ENCODE peak calls at places on chromosomes 1 and 21, in ten cellular contexts. One of them, this sample, is unnamed.

GRCh38 chr1:43924516-43924915 is 9.1 kb upstream of the ARTN start:
- DNase-seq in type B pancreatic cell: no peak
- DNase-seq in GM06990: no peak
- DNase-seq in thoracic aorta: no peak
- DNase-seq in brain microvascular endothelial cell: no peak
- DNase-seq in OCI-LY7: no peak
- DNase-seq in cardiac fibroblast: no peak
- DNase-seq in colonic mucosa: no peak
- DNase-seq in fibroblast of the aortic adventitia: no peak
- DNase-seq in thyroid gland: no peak
- DNase-seq in this sample: no peak

GRCh38 chr1:3727042-3727824 is 25.0 kb upstream of the CCDC27 start:
- DNase-seq in type B pancreatic cell: no peak
- DNase-seq in GM06990: no peak
- DNase-seq in thoracic aorta: no peak
- DNase-seq in brain microvascular endothelial cell: no peak
- DNase-seq in OCI-LY7: peak
- DNase-seq in cardiac fibroblast: peak
- DNase-seq in colonic mucosa: no peak
- DNase-seq in fibroblast of the aortic adventitia: no peak
- DNase-seq in thyroid gland: peak
- DNase-seq in this sample: peak

GRCh38 chr21:42918291-42918690 is 7.1 kb downstream of the ERVH48-1 start:
- DNase-seq in type B pancreatic cell: no peak
- DNase-seq in GM06990: no peak
- DNase-seq in thoracic aorta: no peak
- DNase-seq in brain microvascular endothelial cell: no peak
- DNase-seq in OCI-LY7: no peak
- DNase-seq in cardiac fibroblast: no peak
- DNase-seq in colonic mucosa: no peak
- DNase-seq in fibroblast of the aortic adventitia: no peak
- DNase-seq in thyroid gland: no peak
- DNase-seq in this sample: no peak

GRCh38 chr1:215878843-215879242 is 311.7 kb downstream of the KCTD3 start:
- DNase-seq in type B pancreatic cell: no peak
- DNase-seq in GM06990: peak
- DNase-seq in thoracic aorta: no peak
- DNase-seq in brain microvascular endothelial cell: no peak
- DNase-seq in OCI-LY7: no peak
- DNase-seq in cardiac fibroblast: no peak
- DNase-seq in colonic mucosa: no peak
- DNase-seq in fibroblast of the aortic adventitia: no peak
- DNase-seq in thyroid gland: no peak
- DNase-seq in this sample: peak

GRCh38 chr1:46394108-46394871 is at the start of gene FAAH:
- DNase-seq in type B pancreatic cell: peak
- DNase-seq in GM06990: no peak
- DNase-seq in thoracic aorta: no peak
- DNase-seq in brain microvascular endothelial cell: no peak
- DNase-seq in OCI-LY7: peak
- DNase-seq in cardiac fibroblast: peak
- DNase-seq in colonic mucosa: peak
- DNase-seq in fibroblast of the aortic adventitia: no peak
- DNase-seq in thyroid gland: peak
- DNase-seq in this sample: peak

GRCh38 chr1:2115008-2115921 is 65.1 kb downstream of the PRKCZ start:
- DNase-seq in type B pancreatic cell: no peak
- DNase-seq in GM06990: no peak
- DNase-seq in thoracic aorta: no peak
- DNase-seq in brain microvascular endothelial cell: no peak
- DNase-seq in OCI-LY7: no peak
- DNase-seq in cardiac fibroblast: no peak
- DNase-seq in colonic mucosa: no peak
- DNase-seq in fibroblast of the aortic adventitia: no peak
- DNase-seq in thyroid gland: no peak
- DNase-seq in this sample: no peak

GRCh38 chr1:66372522-66373071 is 161.4 kb upstream of the SGIP1 start:
- DNase-seq in type B pancreatic cell: no peak
- DNase-seq in GM06990: no peak
- DNase-seq in thoracic aorta: no peak
- DNase-seq in brain microvascular endothelial cell: no peak
- DNase-seq in OCI-LY7: peak
- DNase-seq in cardiac fibroblast: no peak
- DNase-seq in colonic mucosa: no peak
- DNase-seq in fibroblast of the aortic adventitia: no peak
- DNase-seq in thyroid gland: no peak
- DNase-seq in this sample: no peak

GRCh38 chr1:65066766-65067490 is 81.1 kb upstream of the AK4 start:
- DNase-seq in type B pancreatic cell: peak
- DNase-seq in GM06990: peak
- DNase-seq in thoracic aorta: peak
- DNase-seq in brain microvascular endothelial cell: peak
- DNase-seq in OCI-LY7: peak
- DNase-seq in cardiac fibroblast: peak
- DNase-seq in colonic mucosa: peak
- DNase-seq in fibroblast of the aortic adventitia: peak
- DNase-seq in thyroid gland: peak
- DNase-seq in this sample: peak

GRCh38 chr1:31548518-31548898 is 27.8 kb upstream of the TINAGL1 start:
- DNase-seq in type B pancreatic cell: no peak
- DNase-seq in GM06990: no peak
- DNase-seq in thoracic aorta: no peak
- DNase-seq in brain microvascular endothelial cell: no peak
- DNase-seq in OCI-LY7: no peak
- DNase-seq in cardiac fibroblast: no peak
- DNase-seq in colonic mucosa: no peak
- DNase-seq in fibroblast of the aortic adventitia: no peak
- DNase-seq in thyroid gland: no peak
- DNase-seq in this sample: no peak

GRCh38 chr1:23421752-23422312 is 2.7 kb downstream of the TCEA3 start:
- DNase-seq in type B pancreatic cell: no peak
- DNase-seq in GM06990: no peak
- DNase-seq in thoracic aorta: no peak
- DNase-seq in brain microvascular endothelial cell: peak
- DNase-seq in OCI-LY7: no peak
- DNase-seq in cardiac fibroblast: peak
- DNase-seq in colonic mucosa: peak
- DNase-seq in fibroblast of the aortic adventitia: peak
- DNase-seq in thyroid gland: no peak
- DNase-seq in this sample: no peak

GRCh38 chr1:55378582-55378981 is 163.4 kb upstream of the USP24 start:
- DNase-seq in type B pancreatic cell: no peak
- DNase-seq in GM06990: no peak
- DNase-seq in thoracic aorta: no peak
- DNase-seq in brain microvascular endothelial cell: peak
- DNase-seq in OCI-LY7: peak
- DNase-seq in cardiac fibroblast: peak
- DNase-seq in colonic mucosa: no peak
- DNase-seq in fibroblast of the aortic adventitia: peak
- DNase-seq in thyroid gland: peak
- DNase-seq in this sample: peak

GRCh38 chr1:54053745-54054437 is 483 bp downstream of the TCEANC2 start:
- DNase-seq in type B pancreatic cell: no peak
- DNase-seq in GM06990: no peak
- DNase-seq in thoracic aorta: no peak
- DNase-seq in brain microvascular endothelial cell: no peak
- DNase-seq in OCI-LY7: no peak
- DNase-seq in cardiac fibroblast: peak
- DNase-seq in colonic mucosa: no peak
- DNase-seq in fibroblast of the aortic adventitia: peak
- DNase-seq in thyroid gland: no peak
- DNase-seq in this sample: no peak

GRCh38 chr1:1116701-1117468 is 996 bp upstream of the C1orf159 start:
- DNase-seq in type B pancreatic cell: no peak
- DNase-seq in GM06990: no peak
- DNase-seq in thoracic aorta: no peak
- DNase-seq in brain microvascular endothelial cell: no peak
- DNase-seq in OCI-LY7: no peak
- DNase-seq in cardiac fibroblast: no peak
- DNase-seq in colonic mucosa: peak
- DNase-seq in fibroblast of the aortic adventitia: no peak
- DNase-seq in thyroid gland: no peak
- DNase-seq in this sample: no peak

GRCh38 chr1:52633291-52633754 is 355 bp downstream of the SHISAL2A start:
- DNase-seq in type B pancreatic cell: no peak
- DNase-seq in GM06990: peak
- DNase-seq in thoracic aorta: no peak
- DNase-seq in brain microvascular endothelial cell: no peak
- DNase-seq in OCI-LY7: no peak
- DNase-seq in cardiac fibroblast: no peak
- DNase-seq in colonic mucosa: no peak
- DNase-seq in fibroblast of the aortic adventitia: no peak
- DNase-seq in thyroid gland: no peak
- DNase-seq in this sample: peak

GRCh38 chr1:98030483-98030882 is 109.6 kb upstream of the DPYD start:
- DNase-seq in type B pancreatic cell: no peak
- DNase-seq in GM06990: no peak
- DNase-seq in thoracic aorta: no peak
- DNase-seq in brain microvascular endothelial cell: no peak
- DNase-seq in OCI-LY7: no peak
- DNase-seq in cardiac fibroblast: no peak
- DNase-seq in colonic mucosa: no peak
- DNase-seq in fibroblast of the aortic adventitia: peak
- DNase-seq in thyroid gland: no peak
- DNase-seq in this sample: no peak

GRCh38 chr1:213934642-213935041 is 53.1 kb upstream of the PROX1 start:
- DNase-seq in type B pancreatic cell: no peak
- DNase-seq in GM06990: no peak
- DNase-seq in thoracic aorta: no peak
- DNase-seq in brain microvascular endothelial cell: no peak
- DNase-seq in OCI-LY7: no peak
- DNase-seq in cardiac fibroblast: peak
- DNase-seq in colonic mucosa: no peak
- DNase-seq in fibroblast of the aortic adventitia: peak
- DNase-seq in thyroid gland: peak
- DNase-seq in this sample: no peak

GRCh38 chr1:27436204-27437159 is 44.1 kb downstream of the GPR3 start:
- DNase-seq in type B pancreatic cell: no peak
- DNase-seq in GM06990: no peak
- DNase-seq in thoracic aorta: no peak
- DNase-seq in brain microvascular endothelial cell: peak
- DNase-seq in OCI-LY7: peak
- DNase-seq in cardiac fibroblast: peak
- DNase-seq in colonic mucosa: peak
- DNase-seq in fibroblast of the aortic adventitia: peak
- DNase-seq in thyroid gland: no peak
- DNase-seq in this sample: no peak

GRCh38 chr1:218259800-218260199 is 25.3 kb upstream of the RRP15 start:
- DNase-seq in type B pancreatic cell: no peak
- DNase-seq in GM06990: no peak
- DNase-seq in thoracic aorta: no peak
- DNase-seq in brain microvascular endothelial cell: no peak
- DNase-seq in OCI-LY7: peak
- DNase-seq in cardiac fibroblast: no peak
- DNase-seq in colonic mucosa: no peak
- DNase-seq in fibroblast of the aortic adventitia: no peak
- DNase-seq in thyroid gland: no peak
- DNase-seq in this sample: no peak
- TF ChIP-seq CTCF in type B pancreatic cell: peak
- TF ChIP-seq CTCF in GM06990: peak
- TF ChIP-seq CTCF in thoracic aorta: no peak
- TF ChIP-seq CTCF in brain microvascular endothelial cell: peak
- TF ChIP-seq CTCF in OCI-LY7: peak
- TF ChIP-seq CTCF in cardiac fibroblast: peak
- TF ChIP-seq CTCF in colonic mucosa: no peak
- TF ChIP-seq CTCF in fibroblast of the aortic adventitia: no peak
- TF ChIP-seq CTCF in thyroid gland: no peak
- TF ChIP-seq CTCF in this sample: peak

GRCh38 chr1:93980320-93980744 is 71.1 kb upstream of the GCLM start:
- DNase-seq in type B pancreatic cell: no peak
- DNase-seq in GM06990: no peak
- DNase-seq in thoracic aorta: no peak
- DNase-seq in brain microvascular endothelial cell: no peak
- DNase-seq in OCI-LY7: peak
- DNase-seq in cardiac fibroblast: no peak
- DNase-seq in colonic mucosa: no peak
- DNase-seq in fibroblast of the aortic adventitia: peak
- DNase-seq in thyroid gland: no peak
- DNase-seq in this sample: peak
- TF ChIP-seq CTCF in type B pancreatic cell: peak
- TF ChIP-seq CTCF in GM06990: peak
- TF ChIP-seq CTCF in thoracic aorta: no peak
- TF ChIP-seq CTCF in brain microvascular endothelial cell: peak
- TF ChIP-seq CTCF in OCI-LY7: peak
- TF ChIP-seq CTCF in cardiac fibroblast: peak
- TF ChIP-seq CTCF in colonic mucosa: no peak
- TF ChIP-seq CTCF in fibroblast of the aortic adventitia: peak
- TF ChIP-seq CTCF in thyroid gland: no peak
- TF ChIP-seq CTCF in this sample: peak

GRCh38 chr1:77232829-77233228 is 13.6 kb upstream of the PIGK start:
- DNase-seq in type B pancreatic cell: no peak
- DNase-seq in GM06990: no peak
- DNase-seq in thoracic aorta: no peak
- DNase-seq in brain microvascular endothelial cell: no peak
- DNase-seq in OCI-LY7: no peak
- DNase-seq in cardiac fibroblast: no peak
- DNase-seq in colonic mucosa: no peak
- DNase-seq in fibroblast of the aortic adventitia: no peak
- DNase-seq in thyroid gland: no peak
- DNase-seq in this sample: no peak

GRCh38 chr1:77234096-77234495 is 14.9 kb upstream of the PIGK start:
- DNase-seq in type B pancreatic cell: no peak
- DNase-seq in GM06990: no peak
- DNase-seq in thoracic aorta: no peak
- DNase-seq in brain microvascular endothelial cell: no peak
- DNase-seq in OCI-LY7: no peak
- DNase-seq in cardiac fibroblast: no peak
- DNase-seq in colonic mucosa: no peak
- DNase-seq in fibroblast of the aortic adventitia: no peak
- DNase-seq in thyroid gland: no peak
- DNase-seq in this sample: no peak

GRCh38 chr1:77227383-77227782 is 8.2 kb upstream of the PIGK start:
- DNase-seq in type B pancreatic cell: no peak
- DNase-seq in GM06990: no peak
- DNase-seq in thoracic aorta: no peak
- DNase-seq in brain microvascular endothelial cell: no peak
- DNase-seq in OCI-LY7: no peak
- DNase-seq in cardiac fibroblast: no peak
- DNase-seq in colonic mucosa: no peak
- DNase-seq in fibroblast of the aortic adventitia: no peak
- DNase-seq in thyroid gland: no peak
- DNase-seq in this sample: no peak

GRCh38 chr1:77230051-77230450 is 10.8 kb upstream of the PIGK start:
- DNase-seq in type B pancreatic cell: no peak
- DNase-seq in GM06990: no peak
- DNase-seq in thoracic aorta: no peak
- DNase-seq in brain microvascular endothelial cell: no peak
- DNase-seq in OCI-LY7: no peak
- DNase-seq in cardiac fibroblast: no peak
- DNase-seq in colonic mucosa: no peak
- DNase-seq in fibroblast of the aortic adventitia: no peak
- DNase-seq in thyroid gland: no peak
- DNase-seq in this sample: no peak

GRCh38 chr1:77228836-77229235 is 9.6 kb upstream of the PIGK start:
- DNase-seq in type B pancreatic cell: no peak
- DNase-seq in GM06990: no peak
- DNase-seq in thoracic aorta: no peak
- DNase-seq in brain microvascular endothelial cell: no peak
- DNase-seq in OCI-LY7: no peak
- DNase-seq in cardiac fibroblast: no peak
- DNase-seq in colonic mucosa: no peak
- DNase-seq in fibroblast of the aortic adventitia: no peak
- DNase-seq in thyroid gland: no peak
- DNase-seq in this sample: no peak
- TF ChIP-seq CTCF in type B pancreatic cell: no peak
- TF ChIP-seq CTCF in GM06990: no peak
- TF ChIP-seq CTCF in thoracic aorta: no peak
- TF ChIP-seq CTCF in brain microvascular endothelial cell: no peak
- TF ChIP-seq CTCF in OCI-LY7: no peak
- TF ChIP-seq CTCF in cardiac fibroblast: no peak
- TF ChIP-seq CTCF in colonic mucosa: no peak
- TF ChIP-seq CTCF in fibroblast of the aortic adventitia: no peak
- TF ChIP-seq CTCF in thyroid gland: no peak
- TF ChIP-seq CTCF in this sample: no peak

GRCh38 chr1:85502625-85503083 is 37.7 kb upstream of the DDAH1 start:
- DNase-seq in type B pancreatic cell: no peak
- DNase-seq in GM06990: no peak
- DNase-seq in thoracic aorta: no peak
- DNase-seq in brain microvascular endothelial cell: peak
- DNase-seq in OCI-LY7: peak
- DNase-seq in cardiac fibroblast: peak
- DNase-seq in colonic mucosa: peak
- DNase-seq in fibroblast of the aortic adventitia: peak
- DNase-seq in thyroid gland: peak
- DNase-seq in this sample: no peak
- TF ChIP-seq CTCF in type B pancreatic cell: peak
- TF ChIP-seq CTCF in GM06990: peak
- TF ChIP-seq CTCF in thoracic aorta: peak
- TF ChIP-seq CTCF in brain microvascular endothelial cell: peak
- TF ChIP-seq CTCF in OCI-LY7: peak
- TF ChIP-seq CTCF in cardiac fibroblast: peak
- TF ChIP-seq CTCF in colonic mucosa: peak
- TF ChIP-seq CTCF in fibroblast of the aortic adventitia: peak
- TF ChIP-seq CTCF in thyroid gland: peak
- TF ChIP-seq CTCF in this sample: peak

This sample was measured in GM13977.